ENCODE peak calls at places on chromosomes 7 and 10, in seven cellular contexts. J is nephron progenitor cell, A is type B pancreatic cell, M is breast epithelium, N is neural crest cell, E is SK-N-SH, C is AG04450. H is an unnamed sample.

GRCh38 chr7:30505174-30505697 is 607 bp upstream of the GGCT start:
- DNase-seq in J (no peak), A (no peak), M (no peak), N (no peak), E (no peak), C (no peak), H (no peak)

GRCh38 chr10:69327463-69328345 is 49.4 kb downstream of the HK1 start:
- DNase-seq in J (no peak), A (no peak), M (peak; percentile 71), N (no peak), E (no peak), C (no peak), H (peak; percentile 73)

GRCh38 chr7:116621649-116622048 is 50.3 kb upstream of the MET start:
- DNase-seq in J (no peak), A (no peak), M (no peak), N (no peak), E (no peak), C (no peak), H (no peak)

GRCh38 chr10:124152781-124153600 is 59.6 kb upstream of the CHST15 start:
- DNase-seq in J (no peak), A (no peak), M (peak; percentile 72), N (peak; percentile 10), E (peak; percentile 50), C (peak; percentile 51), H (peak; percentile 67)

GRCh38 chr10:12205082-12205481 is 9.1 kb downstream of the CDC123 start:
- DNase-seq in J (no peak), A (no peak), M (no peak), N (no peak), E (no peak), C (no peak), H (no peak)

GRCh38 chr10:11210211-11210922 is 192.7 kb downstream of the CELF2 start:
- DNase-seq in J (no peak), A (no peak), M (no peak), N (no peak), E (no peak), C (no peak), H (no peak)

GRCh38 chr10:92790449-92790848 is 57.9 kb upstream of the EXOC6 start:
- DNase-seq in J (no peak), A (no peak), M (no peak), N (no peak), E (no peak), C (no peak), H (no peak)

GRCh38 chr7:149778696-149779501 is 5.5 kb upstream of the ZNF467 start:
- DNase-seq in J (no peak), A (no peak), M (no peak), N (no peak), E (peak; percentile 37), C (no peak), H (no peak)

GRCh38 chr10:80320377-80320776 is 30.9 kb upstream of the MAT1A start:
- DNase-seq in J (no peak), A (no peak), M (no peak), N (no peak), E (no peak), C (no peak), H (no peak)

GRCh38 chr10:98039690-98040381 is 9.4 kb upstream of the CRTAC1 start:
- DNase-seq in J (no peak), A (no peak), M (no peak), N (no peak), E (peak; percentile 75), C (no peak), H (no peak)

GRCh38 chr7:22352812-22353340 is 4.1 kb downstream of the RAPGEF5 start:
- DNase-seq in J (no peak), A (no peak), M (no peak), N (no peak), E (no peak), C (no peak), H (no peak)

GRCh38 chr7:88312061-88312663 is 5.5 kb upstream of the STEAP4 start:
- DNase-seq in J (no peak), A (no peak), M (no peak), N (no peak), E (no peak), C (no peak), H (no peak)

GRCh38 chr7:16223963-16224707 is 197.2 kb downstream of the CRPPA start:
- DNase-seq in J (no peak), A (no peak), M (no peak), N (no peak), E (no peak), C (no peak), H (no peak)

GRCh38 chr10:47246409-47247189 is 53.4 kb upstream of the GDF10 start:
- DNase-seq in J (no peak), A (peak; percentile 57), M (no peak), N (no peak), E (no peak), C (no peak), H (no peak)

GRCh38 chr10:130174343-130174742 is 38.2 kb downstream of the GLRX3 start:
- DNase-seq in J (no peak), A (no peak), M (no peak), N (no peak), E (no peak), C (no peak), H (no peak)

GRCh38 chr10:130175074-130175473 is 38.9 kb downstream of the GLRX3 start:
- DNase-seq in J (no peak), A (no peak), M (no peak), N (no peak), E (no peak), C (no peak), H (no peak)

GRCh38 chr10:130181858-130182257 is 45.7 kb downstream of the GLRX3 start:
- DNase-seq in J (no peak), A (no peak), M (no peak), N (no peak), E (no peak), C (no peak), H (no peak)

GRCh38 chr10:130177250-130177649 is 41.1 kb downstream of the GLRX3 start:
- DNase-seq in J (no peak), A (no peak), M (no peak), N (no peak), E (no peak), C (no peak), H (no peak)

DNA sequence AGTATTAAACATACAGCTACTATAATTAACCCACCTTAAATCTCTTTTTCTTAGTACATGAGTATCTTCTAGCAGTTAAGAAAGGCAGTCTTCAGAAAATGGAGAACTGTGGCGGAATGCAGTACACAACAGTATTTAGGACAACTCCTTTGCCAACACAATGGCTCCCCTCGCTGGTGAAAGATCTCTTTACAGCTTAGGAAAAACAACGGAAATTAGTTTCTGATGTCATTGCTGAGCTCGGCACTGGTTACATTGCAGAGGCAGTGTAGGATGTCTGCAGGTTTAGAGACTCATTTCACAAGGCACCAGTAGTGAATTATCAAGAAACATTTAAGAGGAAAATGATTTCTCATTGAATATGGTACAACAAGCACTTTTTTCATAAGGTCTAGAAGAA is 43.4 kb downstream of the GLRX3 start:
- DNase-seq in J (no peak), A (no peak), M (no peak), N (no peak), E (peak; percentile 47), C (peak; percentile 24), H (no peak)
- TF ChIP-seq CTCF in J (peak; percentile 57), A (peak; percentile 72), M (no peak), N (peak; percentile 62), E (peak; percentile 56), C (peak; percentile 62), H (no peak)

GRCh38 chr7:141551080-141551772 is at the start of gene AGK:
- DNase-seq in J (peak; percentile 87), A (peak; percentile 85), M (peak; percentile 40), N (peak; percentile 77), E (peak; percentile 98), C (peak; percentile 36), H (peak; percentile 83)
- TF ChIP-seq CTCF in J (no peak), A (no peak), M (no peak), N (no peak), E (no peak), C (no peak), H (no peak)

GRCh38 chr10:2835950-2836349 is 231.4 kb upstream of the PFKP start:
- DNase-seq in J (no peak), A (no peak), M (no peak), N (no peak), E (peak; percentile 30), C (no peak), H (no peak)
- TF ChIP-seq CTCF in J (no peak), A (no peak), M (no peak), N (no peak), E (no peak), C (no peak), H (no peak)

DNA sequence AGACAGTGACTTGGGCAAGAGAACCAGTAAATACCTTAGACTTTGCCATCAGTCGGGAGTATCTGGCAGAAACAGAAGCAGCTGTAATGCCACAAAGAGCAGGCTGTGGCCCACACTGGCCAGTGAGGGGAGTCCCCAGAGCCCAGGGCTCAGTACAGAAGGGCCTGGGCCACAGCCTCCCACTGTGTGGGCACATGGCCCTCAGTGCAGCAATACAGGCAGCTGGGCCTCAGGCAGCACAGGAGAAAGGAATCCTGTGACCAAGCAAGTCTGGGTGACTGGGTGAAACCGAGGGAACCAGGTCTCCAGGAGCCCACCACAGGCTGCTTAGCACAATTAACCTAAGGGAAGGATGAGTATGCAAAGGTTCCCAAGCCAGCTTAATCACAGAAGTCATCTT is 14.0 kb downstream of the WDR91 start:
- DNase-seq in J (no peak), A (no peak), M (no peak), N (no peak), E (no peak), C (no peak), H (no peak)
- TF ChIP-seq CTCF in J (no peak), A (no peak), M (no peak), N (no peak), E (no peak), C (no peak), H (no peak)

DNA sequence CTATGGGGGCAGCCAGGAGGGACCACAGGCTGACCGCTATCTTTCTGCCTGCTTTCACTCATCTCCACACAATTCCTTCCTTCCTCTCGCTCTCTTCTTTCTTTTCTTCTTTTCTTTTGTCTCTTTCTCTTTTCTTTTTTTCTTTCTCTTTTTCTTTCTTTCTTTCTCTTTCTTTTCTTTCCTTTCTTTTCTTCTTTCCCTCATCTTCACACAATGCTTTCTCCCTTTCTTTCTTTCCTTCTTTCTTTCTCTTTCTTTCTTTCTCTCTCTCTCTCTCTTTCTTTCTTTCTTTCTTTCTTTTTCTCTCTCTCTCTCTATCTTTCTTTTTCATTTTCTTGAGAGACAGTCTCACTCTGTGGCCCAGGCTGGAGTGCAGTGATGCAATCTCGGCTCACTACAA is 6.8 kb upstream of the MUC12 start:
- DNase-seq in J (no peak), A (no peak), M (no peak), N (no peak), E (no peak), C (no peak), H (no peak)
- TF ChIP-seq CTCF in J (no peak), A (no peak), M (no peak), N (no peak), E (no peak), C (no peak), H (no peak)

GRCh38 chr10:104056619-104057273 is 28.9 kb downstream of the COL17A1 start:
- DNase-seq in J (no peak), A (no peak), M (no peak), N (no peak), E (no peak), C (no peak), H (no peak)
- TF ChIP-seq CTCF in J (no peak), A (no peak), M (no peak), N (no peak), E (no peak), C (no peak), H (no peak)

H was measured in Calu3.